ENCODE peak calls at places on chromosomes 4 and X, in six cellular contexts. One of them, this sample, is unnamed.
A peak's percentile ranks its signal among the peaks of the same experiment; 100 is the strongest.

GRCh38 chr4:2408401-2408958 is 10.0 kb downstream of the ZFYVE28 start:
- DNase-seq in Karpas-422: peak; percentile 84
- DNase-seq in pancreas: no peak
- DNase-seq in CD8-positive, alpha-beta memory T cell: no peak
- DNase-seq in ovary: no peak
- DNase-seq in ascending aorta: no peak
- DNase-seq in this sample: no peak

GRCh38 chr4:147418206-147418605 is 62.7 kb upstream of the EDNRA start:
- DNase-seq in Karpas-422: no peak
- DNase-seq in ascending aorta: no peak
- DNase-seq in pancreas: no peak
- DNase-seq in CD8-positive, alpha-beta memory T cell: no peak
- DNase-seq in ovary: no peak
- DNase-seq in this sample: no peak

GRCh38 chrX:106468433-106468832 is 143.3 kb upstream of the RADX start:
- DNase-seq in ovary: no peak
- DNase-seq in Karpas-422: no peak
- DNase-seq in ascending aorta: no peak
- DNase-seq in CD8-positive, alpha-beta memory T cell: no peak
- DNase-seq in pancreas: no peak
- DNase-seq in this sample: no peak

GRCh38 chr4:167290684-167291083 is 56.4 kb upstream of the SPOCK3 start:
- DNase-seq in pancreas: no peak
- DNase-seq in CD8-positive, alpha-beta memory T cell: no peak
- DNase-seq in Karpas-422: no peak
- DNase-seq in ovary: no peak
- DNase-seq in ascending aorta: no peak
- DNase-seq in this sample: no peak

GRCh38 chrX:49309401-49309981 is 6.0 kb downstream of the GAGE10 start:
- DNase-seq in ovary: no peak
- DNase-seq in pancreas: no peak
- DNase-seq in CD8-positive, alpha-beta memory T cell: no peak
- DNase-seq in ascending aorta: no peak
- DNase-seq in Karpas-422: peak; percentile 53
- DNase-seq in this sample: peak; percentile 1

GRCh38 chr4:37995299-37995821 is 35.2 kb downstream of the PTTG2 start:
- DNase-seq in ovary: no peak
- DNase-seq in pancreas: no peak
- DNase-seq in Karpas-422: no peak
- DNase-seq in ascending aorta: no peak
- DNase-seq in CD8-positive, alpha-beta memory T cell: no peak
- DNase-seq in this sample: no peak

GRCh38 chrX:153554519-153555167 is 37.2 kb downstream of the ATP2B3 start:
- DNase-seq in Karpas-422: peak; percentile 85
- DNase-seq in ovary: peak; percentile 62
- DNase-seq in CD8-positive, alpha-beta memory T cell: peak; percentile 67
- DNase-seq in ascending aorta: no peak
- DNase-seq in pancreas: peak; percentile 67
- DNase-seq in this sample: peak; percentile 53

GRCh38 chrX:35439042-35439639 is 359.0 kb upstream of the MAGEB16 start:
- DNase-seq in Karpas-422: no peak
- DNase-seq in ovary: no peak
- DNase-seq in ascending aorta: no peak
- DNase-seq in pancreas: no peak
- DNase-seq in CD8-positive, alpha-beta memory T cell: no peak
- DNase-seq in this sample: no peak

GRCh38 chr4:6668391-6668790 is 25.3 kb upstream of the S100P start:
- DNase-seq in pancreas: no peak
- DNase-seq in CD8-positive, alpha-beta memory T cell: no peak
- DNase-seq in Karpas-422: no peak
- DNase-seq in ascending aorta: no peak
- DNase-seq in ovary: no peak
- DNase-seq in this sample: no peak

GRCh38 chr4:236028-236427 is 69.2 kb downstream of the ZNF732 start:
- DNase-seq in ascending aorta: no peak
- DNase-seq in CD8-positive, alpha-beta memory T cell: no peak
- DNase-seq in Karpas-422: no peak
- DNase-seq in ovary: no peak
- DNase-seq in pancreas: no peak
- DNase-seq in this sample: no peak

GRCh38 chr4:5708171-5708828 is at the start of gene EVC2:
- DNase-seq in Karpas-422: peak; percentile 49
- DNase-seq in ascending aorta: no peak
- DNase-seq in pancreas: peak; percentile 74
- DNase-seq in CD8-positive, alpha-beta memory T cell: no peak
- DNase-seq in ovary: peak; percentile 87
- DNase-seq in this sample: no peak

GRCh38 chrX:13899607-13900006 is 82.7 kb upstream of the GPM6B start:
- DNase-seq in pancreas: no peak
- DNase-seq in ovary: no peak
- DNase-seq in ascending aorta: no peak
- DNase-seq in CD8-positive, alpha-beta memory T cell: no peak
- DNase-seq in Karpas-422: no peak
- DNase-seq in this sample: no peak

GRCh38 chrX:155112171-155112570 is 40.9 kb downstream of the BRCC3 start:
- DNase-seq in Karpas-422: no peak
- DNase-seq in ascending aorta: no peak
- DNase-seq in ovary: no peak
- DNase-seq in CD8-positive, alpha-beta memory T cell: no peak
- DNase-seq in pancreas: no peak
- DNase-seq in this sample: no peak
- H3K4me1 ChIP-seq in Karpas-422: no peaks in the 10 kb centered on the region
- H3K4me1 ChIP-seq in ascending aorta: no peaks in the 10 kb centered on the region
- H3K4me1 ChIP-seq in ovary: no peaks in the 10 kb centered on the region
- H3K4me1 ChIP-seq in CD8-positive, alpha-beta memory T cell: no peaks in the 10 kb centered on the region
- H3K4me1 ChIP-seq in pancreas: no peaks in the 10 kb centered on the region
- H3K4me1 ChIP-seq in this sample: no peaks in the 10 kb centered on the region

GRCh38 chr4:89303177-89303576 is 4.4 kb downstream of the GPRIN3 start:
- DNase-seq in ovary: no peak
- DNase-seq in ascending aorta: peak; percentile 26
- DNase-seq in pancreas: no peak
- DNase-seq in CD8-positive, alpha-beta memory T cell: peak; percentile 85
- DNase-seq in Karpas-422: no peak
- DNase-seq in this sample: peak; percentile 39
- H3K4me1 ChIP-seq in ovary: peaks cover 7% of the 10 kb centered on the region
- H3K4me1 ChIP-seq in ascending aorta: no peaks in the 10 kb centered on the region
- H3K4me1 ChIP-seq in pancreas: peaks cover 67% of the 10 kb centered on the region
- H3K4me1 ChIP-seq in CD8-positive, alpha-beta memory T cell: peaks cover 67% of the 10 kb centered on the region
- H3K4me1 ChIP-seq in Karpas-422: peaks cover 81% of the 10 kb centered on the region
- H3K4me1 ChIP-seq in this sample: peaks cover 68% of the 10 kb centered on the region

DNA sequence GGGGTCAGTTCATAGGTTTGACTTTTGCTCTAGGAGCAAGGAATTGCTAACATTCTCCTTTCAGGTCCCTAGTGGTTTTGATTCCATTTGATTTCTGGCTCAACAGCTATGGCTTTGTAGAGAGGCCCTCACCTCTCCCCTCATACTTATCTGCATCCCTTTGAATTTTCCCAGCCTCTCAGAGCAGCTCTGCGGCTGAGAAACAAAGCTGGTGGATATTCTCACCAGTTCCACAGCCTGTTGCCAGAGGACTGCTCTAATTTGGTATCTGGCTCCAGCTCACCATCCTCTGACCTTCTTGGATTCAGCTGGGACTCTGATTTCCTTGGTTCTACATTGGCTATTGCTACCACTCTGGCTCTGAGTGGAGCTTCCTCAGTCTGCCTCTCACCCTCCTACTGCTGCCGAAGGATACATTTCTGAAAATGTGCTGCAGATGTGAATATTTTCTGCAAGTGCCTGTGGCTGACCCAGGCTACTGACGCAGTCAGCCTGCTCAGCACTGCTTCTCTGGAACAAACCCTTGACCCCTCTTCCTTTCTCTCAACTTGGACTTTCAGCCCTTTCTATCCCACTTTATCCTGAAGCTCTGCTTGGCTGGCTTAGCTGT is 110.9 kb upstream of the ENPEP start:
- DNase-seq in ovary: peak; percentile 24
- DNase-seq in pancreas: no peak
- DNase-seq in Karpas-422: no peak
- DNase-seq in ascending aorta: no peak
- DNase-seq in CD8-positive, alpha-beta memory T cell: no peak
- DNase-seq in this sample: no peak
- H3K4me1 ChIP-seq in ovary: no peaks in the 10 kb centered on the region
- H3K4me1 ChIP-seq in pancreas: no peaks in the 10 kb centered on the region
- H3K4me1 ChIP-seq in Karpas-422: no peaks in the 10 kb centered on the region
- H3K4me1 ChIP-seq in ascending aorta: no peaks in the 10 kb centered on the region
- H3K4me1 ChIP-seq in CD8-positive, alpha-beta memory T cell: no peaks in the 10 kb centered on the region
- H3K4me1 ChIP-seq in this sample: no peaks in the 10 kb centered on the region

DNA sequence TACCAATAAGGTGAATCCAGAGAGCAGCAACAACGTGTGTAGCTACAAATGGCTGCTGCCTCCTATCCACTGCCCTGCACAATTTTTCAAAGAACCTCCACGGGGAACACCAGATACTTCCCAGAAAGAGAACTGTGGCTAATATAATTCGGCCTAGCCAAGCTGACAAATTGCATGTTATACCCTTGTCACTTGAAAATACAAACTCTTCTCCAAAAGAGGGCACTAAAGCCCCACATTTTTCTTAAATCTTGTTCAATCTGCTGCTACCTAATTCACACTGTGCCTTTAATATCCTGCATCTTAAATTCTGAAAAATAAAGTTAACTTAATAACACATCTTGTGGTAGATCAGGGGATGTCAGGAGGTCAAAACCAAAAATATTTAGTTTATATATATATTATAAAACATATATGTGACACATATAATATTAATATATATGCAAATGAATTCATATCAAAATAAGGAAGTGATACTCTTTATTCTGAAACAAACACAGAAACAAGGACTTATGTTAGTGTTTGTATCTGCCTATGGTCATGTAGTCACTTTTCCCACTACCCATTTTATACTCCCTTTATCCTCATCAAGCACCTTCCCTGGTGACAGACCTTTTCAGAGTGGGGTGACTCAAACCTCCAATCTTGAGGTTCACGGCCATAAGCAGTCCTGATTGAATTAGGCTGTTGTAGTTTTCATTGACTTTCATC is 24.1 kb downstream of the CT45A1 start:
- DNase-seq in ascending aorta: no peak
- DNase-seq in pancreas: no peak
- DNase-seq in CD8-positive, alpha-beta memory T cell: no peak
- DNase-seq in ovary: no peak
- DNase-seq in Karpas-422: peak; percentile 61
- DNase-seq in this sample: no peak
- H3K4me1 ChIP-seq in ascending aorta: no peaks in the 10 kb centered on the region
- H3K4me1 ChIP-seq in pancreas: no peaks in the 10 kb centered on the region
- H3K4me1 ChIP-seq in CD8-positive, alpha-beta memory T cell: no peaks in the 10 kb centered on the region
- H3K4me1 ChIP-seq in ovary: no peaks in the 10 kb centered on the region
- H3K4me1 ChIP-seq in Karpas-422: no peaks in the 10 kb centered on the region
- H3K4me1 ChIP-seq in this sample: no peaks in the 10 kb centered on the region